ENCODE peak calls at places on chromosomes 2 and 18, in four cellular contexts. P is osteocyte, B is body of pancreas, X is NCI-H1436 treated with DMSO at 0.1 percent for 48 hours. Y is an unnamed sample.

GRCh38 chr18:3379685-3380084 is 70.3 kb upstream of the TGIF1 start:
- DNase-seq in X (no peak), P (no peak), B (no peak), Y (no peak)

GRCh38 chr2:148999451-148999891 is 39.0 kb upstream of the LYPD6B start:
- DNase-seq in B (no peak), X (no peak), P (no peak), Y (peak)

GRCh38 chr2:26144953-26145680 is 27.8 kb upstream of the GAREM2 start:
- DNase-seq in B (peak), P (no peak), X (peak), Y (peak)

GRCh38 chr2:96485751-96486643 is 19.2 kb downstream of the NEURL3 start:
- DNase-seq in P (no peak), X (no peak), B (peak), Y (peak)

GRCh38 chr2:168692132-168692762 is 110.2 kb upstream of the NOSTRIN start:
- DNase-seq in B (no peak), X (no peak), P (no peak), Y (no peak)

GRCh38 chr2:150591901-150592300 is 104.4 kb upstream of the RND3 start:
- DNase-seq in P (no peak), B (no peak), X (no peak), Y (no peak)

GRCh38 chr18:3380384-3380961 is 69.5 kb upstream of the TGIF1 start:
- DNase-seq in B (no peak), X (no peak), P (no peak), Y (no peak)

GRCh38 chr2:216066255-216066654 is 15.4 kb downstream of the PECR start:
- DNase-seq in X (no peak), P (no peak), B (no peak), Y (no peak)

GRCh38 chr2:99028558-99028957 is 92.5 kb upstream of the CRACDL start:
- DNase-seq in B (no peak), P (no peak), X (no peak), Y (no peak)

GRCh38 chr2:131153529-131153928 is 48.4 kb downstream of the PLEKHB2 start:
- DNase-seq in X (no peak), P (no peak), B (no peak), Y (no peak)

GRCh38 chr2:20216130-20217025 is 8.6 kb downstream of the SDC1 start:
- DNase-seq in X (no peak), B (no peak), P (no peak), Y (no peak)

GRCh38 chr18:9419956-9420631 is 55.2 kb upstream of the RALBP1 start:
- DNase-seq in X (no peak), B (no peak), P (peak), Y (no peak)

GRCh38 chr2:240962371-240963064 is 35.9 kb upstream of the SNED1 start:
- DNase-seq in X (no peak), P (peak), B (peak), Y (peak)

GRCh38 chr2:102703748-102704147 is 58.1 kb upstream of the TMEM182 start:
- DNase-seq in P (no peak), X (no peak), B (no peak), Y (no peak)

GRCh38 chr2:98608962-98609604 is 694 bp downstream of the UNC50 start:
- DNase-seq in P (no peak), B (peak), X (no peak), Y (no peak)

GRCh38 chr18:55999641-56000040 is 411.6 kb upstream of the TCF4 start:
- DNase-seq in X (no peak), B (no peak), P (no peak), Y (no peak)

GRCh38 chr2:11239718-11240462 is 84.6 kb downstream of the SLC66A3 start:
- DNase-seq in X (no peak), P (no peak), B (no peak), Y (no peak)

GRCh38 chr2:158297606-158298005 is 158.9 kb downstream of the CCDC148 start:
- DNase-seq in P (no peak), X (no peak), B (no peak), Y (no peak)

GRCh38 chr2:23432531-23432930 is 47.6 kb downstream of the KLHL29 start:
- DNase-seq in B (no peak), X (no peak), P (peak), Y (no peak)

Y was measured in colonic mucosa.